ENCODE peak calls at places on chromosomes 2 and 18, in nine cellular contexts. J, C, W, F, N, Z, L, V and G are unnamed samples.

GRCh38 chr2:212665948-212666347 is 127.3 kb upstream of the ERBB4 start:
- DNase-seq in J (no peak), C (no peak), W (no peak), F (no peak), N (peak; percentile 14), Z (peak; percentile 12), L (no peak), V (no peak), G (no peak)

GRCh38 chr2:79723830-79724229 is 211.0 kb downstream of the CTNNA2 start:
- DNase-seq in J (no peak), C (peak; percentile 95), W (peak; percentile 40), F (no peak), N (peak; percentile 96), Z (peak; percentile 94), L (peak; percentile 91), V (peak; percentile 26), G (peak; percentile 96)

GRCh38 chr2:85678794-85679672 is 11.0 kb upstream of the SFTPB start:
- DNase-seq in J (peak; percentile 72), C (peak; percentile 51), W (no peak), F (peak; percentile 55), N (peak; percentile 85), Z (peak; percentile 80), L (peak; percentile 80), V (peak; percentile 76), G (peak; percentile 76)

GRCh38 chr2:128369126-128369555 is 50.5 kb upstream of the HS6ST1 start:
- DNase-seq in J (no peak), C (no peak), W (no peak), F (no peak), N (no peak), Z (peak; percentile 39), L (no peak), V (no peak), G (no peak)

GRCh38 chr2:208552943-208553342 is 146.4 kb downstream of the PTH2R start:
- DNase-seq in J (no peak), C (no peak), W (no peak), F (no peak), N (no peak), Z (no peak), L (no peak), V (no peak), G (no peak)

GRCh38 chr2:238739668-238740067 is 108.2 kb upstream of the TWIST2 start:
- DNase-seq in J (no peak), C (no peak), W (no peak), F (no peak), N (no peak), Z (no peak), L (no peak), V (no peak), G (no peak)

GRCh38 chr2:120820885-120821279 is 85.2 kb downstream of the GLI2 start:
- DNase-seq in J (no peak), C (peak; percentile 71), W (no peak), F (no peak), N (no peak), Z (peak; percentile 58), L (no peak), V (no peak), G (peak; percentile 37)

GRCh38 chr2:2362181-2362580 is 31.1 kb upstream of the MYT1L start:
- DNase-seq in J (no peak), C (no peak), W (no peak), F (no peak), N (no peak), Z (no peak), L (no peak), V (no peak), G (no peak)

GRCh38 chr18:24130494-24130893 is 8.4 kb upstream of the CABYR start:
- DNase-seq in J (no peak), C (no peak), W (no peak), F (no peak), N (no peak), Z (no peak), L (no peak), V (no peak), G (no peak)

GRCh38 chr2:175002547-175003274 is 2.5 kb downstream of the CHN1 start:
- DNase-seq in J (no peak), C (no peak), W (no peak), F (no peak), N (no peak), Z (no peak), L (no peak), V (no peak), G (no peak)

GRCh38 chr18:62510744-62511143 is 12.1 kb upstream of the ZCCHC2 start:
- DNase-seq in J (no peak), C (no peak), W (no peak), F (no peak), N (no peak), Z (no peak), L (no peak), V (no peak), G (no peak)

GRCh38 chr2:221517362-221518121 is 54.6 kb downstream of the EPHA4 start:
- DNase-seq in J (peak; percentile 79), C (peak; percentile 84), W (peak; percentile 10), F (no peak), N (peak; percentile 92), Z (no peak), L (peak; percentile 37), V (peak; percentile 20), G (peak; percentile 84)

GRCh38 chr2:131027566-131028528 is 65.4 kb downstream of the FAM168B start:
- DNase-seq in J (no peak), C (no peak), W (no peak), F (no peak), N (no peak), Z (no peak), L (no peak), V (no peak), G (peak; percentile 14)

GRCh38 chr18:75068682-75069435 is 140.1 kb downstream of the PTGR3 start:
- DNase-seq in J (no peak), C (no peak), W (no peak), F (no peak), N (no peak), Z (no peak), L (no peak), V (no peak), G (no peak)

GRCh38 chr2:156331572-156332451 is 709 bp downstream of the NR4A2 start:
- DNase-seq in J (peak; percentile 54), C (peak; percentile 76), W (peak; percentile 52), F (no peak), N (peak; percentile 46), Z (peak; percentile 83), L (peak; percentile 66), V (peak; percentile 42), G (peak; percentile 73)

GRCh38 chr2:164068063-164068462 is 332.3 kb upstream of the FIGN start:
- DNase-seq in J (no peak), C (no peak), W (no peak), F (no peak), N (no peak), Z (no peak), L (no peak), V (no peak), G (no peak)

GRCh38 chr2:199818001-199818400 is 33.0 kb downstream of the FTCDNL1 start:
- DNase-seq in J (no peak), C (no peak), W (no peak), F (no peak), N (no peak), Z (no peak), L (no peak), V (no peak), G (peak; percentile 20)

GRCh38 chr2:203328735-203329549 is 748 bp downstream of the ABI2 start:
- DNase-seq in J (peak; percentile 39), C (peak; percentile 10), W (no peak), F (no peak), N (peak; percentile 33), Z (peak; percentile 36), L (peak; percentile 28), V (peak; percentile 38), G (peak; percentile 52)

GRCh38 chr18:63348508-63349136 is 18.4 kb downstream of the KDSR start:
- DNase-seq in J (no peak), C (no peak), W (no peak), F (no peak), N (no peak), Z (no peak), L (no peak), V (no peak), G (no peak)

GRCh38 chr2:40428434-40428833 is 23.5 kb downstream of the SLC8A1 start:
- DNase-seq in J (no peak), C (no peak), W (no peak), F (no peak), N (no peak), Z (no peak), L (no peak), V (no peak), G (no peak)

GRCh38 chr2:11996618-11997017 is 250.2 kb downstream of the LPIN1 start:
- DNase-seq in J (no peak), C (peak; percentile 61), W (no peak), F (no peak), N (no peak), Z (peak; percentile 59), L (no peak), V (no peak), G (peak; percentile 17)

GRCh38 chr2:17571681-17572080 is 31.2 kb downstream of the VSNL1 start:
- DNase-seq in J (no peak), C (no peak), W (no peak), F (no peak), N (no peak), Z (peak; percentile 37), L (no peak), V (no peak), G (no peak)

GRCh38 chr2:96386470-96386869 is 50.9 kb downstream of the NCAPH start:
- DNase-seq in J (no peak), C (no peak), W (no peak), F (no peak), N (no peak), Z (peak; percentile 15), L (no peak), V (no peak), G (no peak)

GRCh38 chr2:42128731-42129486 is 40.2 kb upstream of the EML4 start:
- DNase-seq in J (no peak), C (peak; percentile 80), W (no peak), F (no peak), N (peak; percentile 96), Z (peak; percentile 47), L (no peak), V (no peak), G (peak; percentile 53)

GRCh38 chr18:36697905-36698304 is 130.9 kb downstream of the TPGS2 start:
- DNase-seq in J (no peak), C (peak; percentile 81), W (peak; percentile 75), F (no peak), N (peak; percentile 81), Z (peak; percentile 70), L (no peak), V (peak; percentile 38), G (peak; percentile 81)

GRCh38 chr2:26691881-26692813 is at the start of gene KCNK3:
- DNase-seq in J (peak; percentile 20), C (no peak), W (no peak), F (peak; percentile 51), N (no peak), Z (peak; percentile 17), L (no peak), V (peak; percentile 30), G (peak; percentile 88)

GRCh38 chr2:59233448-59233847 is 992.3 kb upstream of the FANCL start:
- DNase-seq in J (no peak), C (no peak), W (no peak), F (no peak), N (no peak), Z (no peak), L (no peak), V (no peak), G (no peak)

GRCh38 chr2:36785179-36785795 is 88.8 kb downstream of the VIT start:
- DNase-seq in J (peak; percentile 56), C (peak; percentile 37), W (peak; percentile 37), F (no peak), N (peak; percentile 76), Z (peak; percentile 84), L (peak; percentile 71), V (peak; percentile 54), G (peak; percentile 65)

GRCh38 chr2:54107903-54108615 is 7.4 kb upstream of the ACYP2 start:
- DNase-seq in J (no peak), C (no peak), W (no peak), F (no peak), N (no peak), Z (no peak), L (no peak), V (no peak), G (no peak)

GRCh38 chr2:237315170-237315880 is 98.6 kb downstream of the COL6A3 start:
- DNase-seq in J (no peak), C (peak; percentile 97), W (peak; percentile 94), F (no peak), N (peak; percentile 90), Z (peak; percentile 97), L (no peak), V (peak; percentile 19), G (peak; percentile 69)

GRCh38 chr2:105478670-105479069 is 79.8 kb upstream of the FHL2 start:
- DNase-seq in J (no peak), C (no peak), W (no peak), F (no peak), N (no peak), Z (peak; percentile 65), L (no peak), V (no peak), G (no peak)